ENCODE peak calls at places on chromosomes 6 and 20, in nine cellular contexts. One of them, this sample, is unnamed.

GRCh38 chr6:26043389-26044139 is 43.7 kb upstream of the HFE start:
- DNase-seq in colonic mucosa: peak; percentile 84
- DNase-seq in breast epithelium: peak; percentile 83
- DNase-seq in GM12878: peak; percentile 96
- DNase-seq in DND-41: peak; percentile 86
- DNase-seq in uterus: peak; percentile 91
- DNase-seq in A549: peak; percentile 36
- DNase-seq in small intestine: peak; percentile 98
- DNase-seq in SJCRH30: no peak
- DNase-seq in this sample: no peak

GRCh38 chr6:73525546-73526330 is 4.9 kb upstream of the EEF1A1 start:
- DNase-seq in A549: no peak
- DNase-seq in small intestine: no peak
- DNase-seq in GM12878: no peak
- DNase-seq in DND-41: no peak
- DNase-seq in colonic mucosa: no peak
- DNase-seq in breast epithelium: no peak
- DNase-seq in SJCRH30: no peak
- DNase-seq in uterus: no peak
- DNase-seq in this sample: no peak

GRCh38 chr20:31851240-31851955 is 6.0 kb upstream of the FOXS1 start:
- DNase-seq in colonic mucosa: no peak
- DNase-seq in uterus: no peak
- DNase-seq in DND-41: no peak
- DNase-seq in small intestine: no peak
- DNase-seq in A549: no peak
- DNase-seq in SJCRH30: no peak
- DNase-seq in GM12878: no peak
- DNase-seq in breast epithelium: no peak
- DNase-seq in this sample: no peak

GRCh38 chr6:122049341-122049740 is 350.1 kb upstream of the HSF2 start:
- DNase-seq in GM12878: no peak
- DNase-seq in colonic mucosa: no peak
- DNase-seq in small intestine: no peak
- DNase-seq in DND-41: no peak
- DNase-seq in SJCRH30: no peak
- DNase-seq in breast epithelium: no peak
- DNase-seq in A549: no peak
- DNase-seq in uterus: no peak
- DNase-seq in this sample: no peak

GRCh38 chr20:6660441-6660840 is 107.0 kb upstream of the BMP2 start:
- DNase-seq in GM12878: no peak
- DNase-seq in small intestine: peak; percentile 93
- DNase-seq in colonic mucosa: peak; percentile 89
- DNase-seq in A549: no peak
- DNase-seq in SJCRH30: no peak
- DNase-seq in breast epithelium: no peak
- DNase-seq in uterus: no peak
- DNase-seq in DND-41: no peak
- DNase-seq in this sample: no peak

GRCh38 chr6:33192671-33193602 is 670 bp upstream of the COL11A2 start:
- DNase-seq in breast epithelium: no peak
- DNase-seq in small intestine: no peak
- DNase-seq in DND-41: no peak
- DNase-seq in colonic mucosa: no peak
- DNase-seq in SJCRH30: no peak
- DNase-seq in uterus: no peak
- DNase-seq in A549: no peak
- DNase-seq in GM12878: no peak
- DNase-seq in this sample: no peak

GRCh38 chr6:111770263-111771083 is 102.8 kb downstream of the FYN start:
- DNase-seq in A549: no peak
- DNase-seq in breast epithelium: no peak
- DNase-seq in small intestine: no peak
- DNase-seq in GM12878: no peak
- DNase-seq in colonic mucosa: no peak
- DNase-seq in DND-41: no peak
- DNase-seq in SJCRH30: no peak
- DNase-seq in uterus: no peak
- DNase-seq in this sample: no peak

GRCh38 chr6:14945461-14946210 is 300.2 kb upstream of the JARID2 start:
- DNase-seq in A549: no peak
- DNase-seq in SJCRH30: no peak
- DNase-seq in small intestine: no peak
- DNase-seq in breast epithelium: no peak
- DNase-seq in uterus: no peak
- DNase-seq in colonic mucosa: no peak
- DNase-seq in GM12878: no peak
- DNase-seq in DND-41: no peak
- DNase-seq in this sample: no peak

GRCh38 chr6:141050470-141050869 is 1082.3 kb upstream of the GJE1 start:
- DNase-seq in A549: no peak
- DNase-seq in colonic mucosa: no peak
- DNase-seq in uterus: no peak
- DNase-seq in DND-41: no peak
- DNase-seq in GM12878: no peak
- DNase-seq in breast epithelium: no peak
- DNase-seq in small intestine: no peak
- DNase-seq in SJCRH30: no peak
- DNase-seq in this sample: no peak

GRCh38 chr6:118968416-118968815 is 33.5 kb upstream of the MCM9 start:
- DNase-seq in small intestine: peak; percentile 51
- DNase-seq in GM12878: no peak
- DNase-seq in DND-41: no peak
- DNase-seq in SJCRH30: no peak
- DNase-seq in breast epithelium: no peak
- DNase-seq in uterus: no peak
- DNase-seq in colonic mucosa: no peak
- DNase-seq in A549: no peak
- DNase-seq in this sample: no peak

GRCh38 chr6:126720326-126720725 is 380.4 kb downstream of the CENPW start:
- DNase-seq in GM12878: no peak
- DNase-seq in breast epithelium: no peak
- DNase-seq in A549: no peak
- DNase-seq in small intestine: no peak
- DNase-seq in uterus: no peak
- DNase-seq in SJCRH30: no peak
- DNase-seq in DND-41: no peak
- DNase-seq in colonic mucosa: no peak
- DNase-seq in this sample: no peak

GRCh38 chr6:18323935-18324707 is 59.8 kb upstream of the DEK start:
- DNase-seq in colonic mucosa: no peak
- DNase-seq in uterus: no peak
- DNase-seq in GM12878: no peak
- DNase-seq in DND-41: peak; percentile 8
- DNase-seq in A549: peak; percentile 47
- DNase-seq in small intestine: peak; percentile 61
- DNase-seq in SJCRH30: no peak
- DNase-seq in breast epithelium: no peak
- DNase-seq in this sample: no peak

GRCh38 chr20:29740601-29740950 is 1516.9 kb upstream of the DEFB115 start:
- DNase-seq in A549: no peak
- DNase-seq in colonic mucosa: no peak
- DNase-seq in DND-41: no peak
- DNase-seq in breast epithelium: no peak
- DNase-seq in uterus: no peak
- DNase-seq in small intestine: no peak
- DNase-seq in GM12878: no peak
- DNase-seq in SJCRH30: no peak
- DNase-seq in this sample: no peak

GRCh38 chr20:33443512-33444239 is at the start of gene SNTA1:
- DNase-seq in colonic mucosa: peak; percentile 96
- DNase-seq in GM12878: no peak
- DNase-seq in SJCRH30: peak; percentile 98
- DNase-seq in breast epithelium: peak; percentile 90
- DNase-seq in small intestine: peak; percentile 93
- DNase-seq in uterus: peak; percentile 95
- DNase-seq in DND-41: peak; percentile 91
- DNase-seq in A549: peak; percentile 84
- DNase-seq in this sample: peak; percentile 79

GRCh38 chr20:49029203-49029602 is 16.9 kb upstream of the CSE1L start:
- DNase-seq in A549: no peak
- DNase-seq in small intestine: no peak
- DNase-seq in SJCRH30: no peak
- DNase-seq in GM12878: no peak
- DNase-seq in breast epithelium: no peak
- DNase-seq in colonic mucosa: no peak
- DNase-seq in DND-41: no peak
- DNase-seq in uterus: no peak
- DNase-seq in this sample: no peak

GRCh38 chr20:63015665-63016361 is 9.0 kb upstream of the BHLHE23 start:
- DNase-seq in colonic mucosa: no peak
- DNase-seq in A549: no peak
- DNase-seq in DND-41: no peak
- DNase-seq in breast epithelium: no peak
- DNase-seq in uterus: no peak
- DNase-seq in GM12878: no peak
- DNase-seq in SJCRH30: no peak
- DNase-seq in small intestine: no peak
- DNase-seq in this sample: no peak

GRCh38 chr6:116461563-116462507 is 660 bp downstream of the CALHM6 start:
- DNase-seq in uterus: no peak
- DNase-seq in DND-41: peak; percentile 72
- DNase-seq in colonic mucosa: peak; percentile 32
- DNase-seq in GM12878: no peak
- DNase-seq in small intestine: peak; percentile 50
- DNase-seq in breast epithelium: no peak
- DNase-seq in A549: no peak
- DNase-seq in SJCRH30: no peak
- DNase-seq in this sample: no peak

GRCh38 chr6:24951831-24952299 is 16.1 kb upstream of the RIPOR2 start:
- DNase-seq in A549: no peak
- DNase-seq in GM12878: no peak
- DNase-seq in uterus: no peak
- DNase-seq in SJCRH30: no peak
- DNase-seq in small intestine: peak; percentile 37
- DNase-seq in breast epithelium: no peak
- DNase-seq in colonic mucosa: no peak
- DNase-seq in DND-41: peak; percentile 30
- DNase-seq in this sample: no peak

GRCh38 chr20:9359561-9360308 is 154.7 kb upstream of the LAMP5 start:
- DNase-seq in GM12878: no peak
- DNase-seq in small intestine: peak; percentile 68
- DNase-seq in breast epithelium: no peak
- DNase-seq in DND-41: peak; percentile 13
- DNase-seq in uterus: peak; percentile 45
- DNase-seq in SJCRH30: peak; percentile 10
- DNase-seq in colonic mucosa: peak; percentile 67
- DNase-seq in A549: peak; percentile 60
- DNase-seq in this sample: no peak

GRCh38 chr6:88171312-88171711 is 5.2 kb upstream of the CNR1 start:
- DNase-seq in DND-41: no peak
- DNase-seq in uterus: no peak
- DNase-seq in breast epithelium: no peak
- DNase-seq in GM12878: no peak
- DNase-seq in colonic mucosa: no peak
- DNase-seq in A549: no peak
- DNase-seq in small intestine: no peak
- DNase-seq in SJCRH30: no peak
- DNase-seq in this sample: no peak

GRCh38 chr6:11552390-11552789 is 14.8 kb downstream of the TMEM170B start:
- DNase-seq in DND-41: no peak
- DNase-seq in uterus: no peak
- DNase-seq in GM12878: no peak
- DNase-seq in SJCRH30: no peak
- DNase-seq in A549: no peak
- DNase-seq in colonic mucosa: no peak
- DNase-seq in breast epithelium: no peak
- DNase-seq in small intestine: no peak
- DNase-seq in this sample: no peak

GRCh38 chr6:150876598-150876997 is 11.1 kb downstream of the MTHFD1L start:
- DNase-seq in A549: no peak
- DNase-seq in small intestine: peak; percentile 22
- DNase-seq in DND-41: no peak
- DNase-seq in GM12878: no peak
- DNase-seq in breast epithelium: peak; percentile 75
- DNase-seq in uterus: no peak
- DNase-seq in SJCRH30: peak; percentile 56
- DNase-seq in colonic mucosa: peak; percentile 27
- DNase-seq in this sample: peak; percentile 33

GRCh38 chr20:40741507-40742106 is 52.6 kb upstream of the MAFB start:
- DNase-seq in breast epithelium: no peak
- DNase-seq in small intestine: peak; percentile 50
- DNase-seq in uterus: no peak
- DNase-seq in colonic mucosa: peak; percentile 52
- DNase-seq in GM12878: no peak
- DNase-seq in DND-41: peak; percentile 83
- DNase-seq in A549: peak; percentile 39
- DNase-seq in SJCRH30: peak; percentile 40
- DNase-seq in this sample: no peak
- H3K4me1 ChIP-seq in breast epithelium: no peaks in the 10 kb centered on the region
- H3K4me1 ChIP-seq in small intestine: no peaks in the 10 kb centered on the region
- H3K4me1 ChIP-seq in uterus: no peaks in the 10 kb centered on the region
- H3K4me1 ChIP-seq in colonic mucosa: no peaks in the 10 kb centered on the region
- H3K4me1 ChIP-seq in GM12878: no peaks in the 10 kb centered on the region
- H3K4me1 ChIP-seq in DND-41: peaks cover 39% of the 10 kb centered on the region
- H3K4me1 ChIP-seq in A549: no peaks in the 10 kb centered on the region
- H3K4me1 ChIP-seq in SJCRH30: no peaks in the 10 kb centered on the region
- H3K4me1 ChIP-seq in this sample: peaks cover 15% of the 10 kb centered on the region

DNA sequence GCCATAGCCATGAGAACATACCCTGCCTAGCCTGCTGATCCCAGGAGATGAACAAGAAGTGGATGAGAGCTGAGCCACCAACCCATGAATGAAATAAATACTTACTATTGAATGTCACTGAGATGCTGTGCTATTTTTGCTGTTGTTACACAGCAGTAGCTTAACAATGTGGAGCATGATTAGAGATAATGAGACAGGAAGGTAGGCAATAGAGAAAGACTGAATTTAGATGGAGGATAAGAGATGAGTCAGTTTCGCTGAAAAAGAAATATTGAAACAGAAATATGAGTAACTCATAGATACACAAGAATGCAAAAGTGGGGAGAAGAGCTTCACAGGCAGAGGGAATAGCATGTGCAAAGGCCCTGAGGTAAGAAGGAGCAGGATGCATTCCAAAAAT is 94.9 kb upstream of the TOP1 start:
- DNase-seq in breast epithelium: no peak
- DNase-seq in GM12878: no peak
- DNase-seq in A549: no peak
- DNase-seq in uterus: no peak
- DNase-seq in DND-41: no peak
- DNase-seq in small intestine: no peak
- DNase-seq in colonic mucosa: no peak
- DNase-seq in SJCRH30: no peak
- DNase-seq in this sample: no peak
- H3K4me1 ChIP-seq in breast epithelium: no peaks in the 10 kb centered on the region
- H3K4me1 ChIP-seq in GM12878: peaks cover 13% of the 10 kb centered on the region
- H3K4me1 ChIP-seq in A549: no peaks in the 10 kb centered on the region
- H3K4me1 ChIP-seq in uterus: no peaks in the 10 kb centered on the region
- H3K4me1 ChIP-seq in DND-41: peaks cover 48% of the 10 kb centered on the region
- H3K4me1 ChIP-seq in small intestine: no peaks in the 10 kb centered on the region
- H3K4me1 ChIP-seq in colonic mucosa: no peaks in the 10 kb centered on the region
- H3K4me1 ChIP-seq in SJCRH30: no peaks in the 10 kb centered on the region
- H3K4me1 ChIP-seq in this sample: no peaks in the 10 kb centered on the region

GRCh38 chr20:64056889-64057627 is 5.9 kb upstream of the TCEA2 start:
- DNase-seq in small intestine: no peak
- DNase-seq in colonic mucosa: no peak
- DNase-seq in SJCRH30: peak; percentile 45
- DNase-seq in GM12878: no peak
- DNase-seq in DND-41: no peak
- DNase-seq in uterus: no peak
- DNase-seq in A549: no peak
- DNase-seq in breast epithelium: no peak
- DNase-seq in this sample: no peak
- H3K4me1 ChIP-seq in small intestine: no peaks in the 10 kb centered on the region
- H3K4me1 ChIP-seq in colonic mucosa: no peaks in the 10 kb centered on the region
- H3K4me1 ChIP-seq in SJCRH30: peaks cover 42% of the 10 kb centered on the region
- H3K4me1 ChIP-seq in GM12878: peaks cover 48% of the 10 kb centered on the region
- H3K4me1 ChIP-seq in DND-41: peaks cover 6% of the 10 kb centered on the region
- H3K4me1 ChIP-seq in uterus: peaks cover 9% of the 10 kb centered on the region
- H3K4me1 ChIP-seq in A549: peaks cover 42% of the 10 kb centered on the region
- H3K4me1 ChIP-seq in breast epithelium: no peaks in the 10 kb centered on the region
- H3K4me1 ChIP-seq in this sample: peaks cover under 1% of the 10 kb centered on the region

GRCh38 chr6:41728073-41728936 is 7.1 kb downstream of the TFEB start:
- DNase-seq in small intestine: peak; percentile 26
- DNase-seq in GM12878: no peak
- DNase-seq in A549: no peak
- DNase-seq in uterus: no peak
- DNase-seq in colonic mucosa: peak; percentile 49
- DNase-seq in DND-41: no peak
- DNase-seq in breast epithelium: peak; percentile 71
- DNase-seq in SJCRH30: no peak
- DNase-seq in this sample: no peak
- H3K4me1 ChIP-seq in small intestine: peaks cover 7% of the 10 kb centered on the region
- H3K4me1 ChIP-seq in GM12878: peaks cover 63% of the 10 kb centered on the region
- H3K4me1 ChIP-seq in A549: peaks cover 35% of the 10 kb centered on the region
- H3K4me1 ChIP-seq in uterus: peaks cover 4% of the 10 kb centered on the region
- H3K4me1 ChIP-seq in colonic mucosa: peaks cover 2% of the 10 kb centered on the region
- H3K4me1 ChIP-seq in DND-41: peaks cover 8% of the 10 kb centered on the region
- H3K4me1 ChIP-seq in breast epithelium: peaks cover 12% of the 10 kb centered on the region
- H3K4me1 ChIP-seq in SJCRH30: no peaks in the 10 kb centered on the region
- H3K4me1 ChIP-seq in this sample: peaks cover 56% of the 10 kb centered on the region